ENCODE peak calls at places on chromosome 16, in nine cellular contexts. R is lung; Q is naive thymus-derived CD4-positive, alpha-beta T cell; J is cardiac muscle cell; N is left lung; Z is CD8-positive, alpha-beta T cell; K is DND-41; M is SJCRH30; C is PC-3. V is an unnamed sample. For H3K36me3, the result is how much of the 10 kb centered on the place peaks cover.

GRCh38 chr16:57903656-57904055 is 67.3 kb downstream of the CNGB1 start:
- DNase-seq in J (no peak), Z (no peak), Q (no peak), N (no peak), M (no peak), C (no peak), K (no peak), R (no peak), V (no peak)

GRCh38 chr16:89289428-89290395 is 72.2 kb downstream of the ZNF778 start:
- DNase-seq in N (peak), R (peak), M (peak), Z (peak), Q (peak), J (peak), C (peak), K (peak), V (peak)

GRCh38 chr16:67207857-67208524 is 9.1 kb downstream of the ELMO3 start:
- DNase-seq in M (no peak), C (peak), J (no peak), Z (no peak), R (no peak), K (no peak), Q (no peak), N (peak), V (no peak)

GRCh38 chr16:83458612-83459011 is 349.2 kb upstream of the HSBP1 start:
- DNase-seq in R (no peak), N (no peak), C (no peak), K (no peak), Q (no peak), J (no peak), M (no peak), Z (no peak), V (no peak)

GRCh38 chr16:29028457-29029167 is 43.8 kb downstream of the LAT start:
- DNase-seq in N (no peak), M (no peak), Z (no peak), C (no peak), J (no peak), R (no peak), K (no peak), Q (no peak), V (no peak)

GRCh38 chr16:89707695-89708094 is 6.2 kb upstream of the SPATA2L start:
- DNase-seq in Q (no peak), K (no peak), R (no peak), J (no peak), C (no peak), N (no peak), M (no peak), Z (no peak), V (no peak)

GRCh38 chr16:21613361-21613760 is 14.0 kb downstream of the METTL9 start:
- DNase-seq in J (no peak), N (no peak), Z (no peak), R (no peak), C (no peak), Q (no peak), K (no peak), M (no peak), V (no peak)

GRCh38 chr16:87541004-87541881 is 48.4 kb upstream of the ZCCHC14 start:
- DNase-seq in N (no peak), Q (no peak), R (no peak), M (peak), Z (no peak), K (no peak), C (peak), J (no peak), V (no peak)

GRCh38 chr16:87628940-87629339 is 26.6 kb downstream of the JPH3 start:
- DNase-seq in M (no peak), K (no peak), J (no peak), N (peak), R (no peak), Z (no peak), Q (no peak), C (peak), V (no peak)

GRCh38 chr16:17827313-17827712 is 356.6 kb upstream of the XYLT1 start:
- DNase-seq in R (no peak), N (no peak), M (no peak), J (no peak), K (no peak), Q (no peak), Z (no peak), C (no peak), V (no peak)

GRCh38 chr16:56669005-56669839 is at the start of gene MT1H:
- DNase-seq in J (no peak), C (no peak), R (no peak), M (no peak), Q (no peak), K (no peak), N (no peak), Z (no peak), V (peak)

GRCh38 chr16:89406277-89406888 is 84.0 kb downstream of the ANKRD11 start:
- DNase-seq in J (no peak), R (no peak), Q (no peak), Z (no peak), N (no peak), C (no peak), M (peak), K (no peak), V (peak)

GRCh38 chr16:8673611-8674412 is 605 bp upstream of the ABAT start:
- DNase-seq in C (no peak), K (no peak), M (no peak), R (no peak), N (no peak), J (no peak), Z (no peak), Q (no peak), V (no peak)

GRCh38 chr16:47849736-47850135 is 306.1 kb downstream of the ABCC12 start:
- DNase-seq in C (no peak), J (no peak), Q (no peak), K (no peak), R (no peak), M (no peak), Z (no peak), N (no peak), V (no peak)

GRCh38 chr16:76487411-76488064 is 210.3 kb downstream of the CNTNAP4 start:
- DNase-seq in C (no peak), N (no peak), M (no peak), K (no peak), Q (no peak), Z (no peak), J (no peak), R (no peak), V (no peak)

GRCh38 chr16:79089735-79090284 is 510.7 kb downstream of the MAF start:
- DNase-seq in R (no peak), J (no peak), C (no peak), Z (peak), N (no peak), M (no peak), K (peak), Q (peak), V (no peak)

GRCh38 chr16:66287416-66287815 is 79.1 kb upstream of the CDH5 start:
- DNase-seq in R (no peak), C (no peak), M (no peak), Z (no peak), N (no peak), Q (no peak), J (no peak), K (no peak), V (peak)

DNA sequence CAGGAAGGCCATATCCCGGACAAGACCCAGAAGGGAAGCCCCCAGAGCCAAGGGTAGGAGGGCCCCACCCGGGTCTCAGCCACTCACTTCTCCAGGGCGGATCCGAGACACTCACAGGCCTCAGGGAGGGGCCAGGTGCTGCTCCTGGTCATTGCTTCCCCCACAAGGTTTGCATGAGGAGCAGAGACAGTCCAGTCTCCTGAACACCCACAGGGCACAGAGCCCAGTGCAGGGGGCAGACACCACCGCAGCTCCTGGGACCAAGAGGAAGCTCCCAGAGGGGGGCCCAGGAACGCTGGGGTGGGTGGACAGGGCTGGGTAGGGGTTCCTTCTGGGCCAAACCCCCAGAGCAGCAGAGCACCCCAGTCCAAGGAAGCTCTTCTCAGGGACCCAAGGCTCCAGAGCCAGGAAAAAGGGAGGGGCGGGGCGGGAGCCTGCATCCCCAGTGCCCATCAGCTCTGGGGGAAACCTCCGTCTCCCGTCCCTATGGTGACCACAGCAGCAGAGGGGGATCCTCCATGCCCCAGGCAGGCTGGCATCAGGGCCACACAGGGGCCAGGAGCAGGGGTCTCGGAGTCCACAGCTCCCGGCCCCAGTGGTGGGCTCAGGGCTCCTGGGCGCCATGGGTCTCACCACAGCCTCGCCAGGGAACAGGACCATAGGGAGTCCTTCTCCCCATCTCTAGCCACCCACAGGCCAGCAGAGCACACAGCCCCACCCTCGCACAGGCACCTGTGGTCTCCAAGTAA is 816 bp upstream of the MRPL28 start:
- DNase-seq in K (no peak), M (no peak), N (no peak), Z (no peak), Q (no peak), J (no peak), R (no peak), C (no peak), V (peak)
- H3K4me3 ChIP-seq in K (peak), M (peak), N (no peak), Z (peak), Q (peak), J (no peak), R (no peak), C (peak), V (no peak)

GRCh38 chr16:59971264-59971663 is 1237.1 kb upstream of the GOT2 start:
- DNase-seq in M (no peak), J (no peak), Z (no peak), C (peak), K (no peak), R (no peak), N (no peak), Q (no peak), V (no peak)
- H3K36me3 ChIP-seq in M (under half), J (under half), Z (under half), C (under half), K (under half), R (under half), N (under half), Q (under half), V (under half)

DNA sequence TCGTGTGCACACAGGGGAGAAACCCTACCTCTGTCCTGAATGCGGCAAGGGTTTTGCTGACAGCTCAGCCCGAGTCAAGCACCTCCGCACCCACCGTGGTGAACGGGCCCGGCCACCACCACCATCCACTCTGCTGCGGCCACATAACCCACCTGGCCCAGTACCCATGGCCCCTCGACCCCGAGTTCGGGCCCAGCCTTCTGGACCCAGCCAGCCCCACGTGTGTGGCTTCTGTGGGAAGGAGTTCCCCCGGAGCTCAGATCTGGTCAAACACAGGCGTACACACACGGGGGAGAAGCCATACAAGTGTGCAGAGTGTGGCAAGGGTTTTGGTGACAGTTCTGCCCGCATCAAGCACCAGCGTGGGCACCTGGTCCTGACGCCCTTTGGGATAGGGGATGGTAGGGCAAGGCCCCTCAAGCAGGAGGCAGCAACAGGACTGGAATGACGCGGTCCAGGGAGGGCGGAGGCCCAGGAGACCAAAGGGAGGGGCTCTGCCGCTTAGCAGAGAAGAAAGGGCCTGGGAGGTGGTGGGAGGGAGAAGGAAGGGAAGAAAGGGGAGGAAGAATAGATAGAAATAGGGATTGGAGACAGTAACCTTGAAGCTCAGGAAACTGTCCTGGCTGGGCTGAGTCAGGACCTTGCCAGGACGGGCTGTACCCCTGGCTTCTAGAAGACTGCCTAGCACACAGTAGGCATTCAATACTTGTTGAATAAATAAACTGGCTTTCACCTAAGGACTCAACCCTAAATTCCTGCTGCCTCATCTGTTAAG is 3.6 kb downstream of the ZNF48 start:
- DNase-seq in C (no peak), Q (no peak), K (no peak), M (no peak), J (no peak), Z (no peak), N (no peak), R (no peak), V (peak)
- H3K4me3 ChIP-seq in C (no peak), Q (no peak), K (no peak), M (no peak), J (no peak), Z (no peak), N (no peak), R (no peak), V (no peak)

DNA sequence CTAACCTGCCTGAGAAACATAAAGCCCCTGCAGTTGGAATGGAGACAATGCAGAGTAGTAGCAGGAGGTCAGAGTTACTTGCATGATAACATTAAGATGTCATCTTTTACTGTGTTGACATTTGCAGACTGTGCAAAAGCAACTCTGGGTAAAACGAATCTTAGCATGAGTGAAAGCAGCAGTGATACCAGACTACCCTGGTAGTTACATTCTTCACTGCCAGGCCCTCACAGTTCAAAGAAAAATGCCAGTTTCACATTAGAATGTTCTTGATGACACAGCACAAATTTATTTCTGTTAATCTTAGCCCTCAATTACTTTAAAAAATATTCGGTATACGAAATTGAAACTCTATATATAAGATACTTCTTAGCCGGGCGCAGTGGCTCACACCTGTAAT is 12.2 kb downstream of the MPHOSPH6 start:
- DNase-seq in Q (no peak), R (no peak), K (no peak), C (no peak), N (no peak), J (no peak), M (no peak), Z (no peak), V (no peak)
- H3K36me3 ChIP-seq in Q (under half), R (under half), K (half or more), C (under half), N (under half), J (under half), M (under half), Z (under half), V (under half)

DNA sequence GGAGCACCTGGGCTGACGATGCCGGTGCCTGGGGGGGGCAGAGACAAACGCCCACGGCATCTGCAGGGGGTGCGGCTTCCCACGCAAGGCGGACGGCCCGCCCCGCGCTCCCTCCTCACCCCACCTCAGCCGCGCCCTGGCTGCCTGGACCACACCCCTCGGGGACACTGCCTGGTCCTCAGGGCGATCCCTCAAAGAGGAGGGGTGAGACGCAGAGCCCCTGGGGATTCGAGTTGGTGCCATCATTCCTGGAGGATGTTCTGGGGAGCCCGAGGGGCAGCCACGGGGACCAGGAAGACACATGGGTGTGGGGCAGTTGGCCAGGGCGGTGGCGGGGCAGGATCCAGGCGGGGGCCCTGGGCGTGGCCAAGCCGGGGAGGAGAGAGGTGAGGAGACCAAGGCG is 3.9 kb downstream of the IGFALS start:
- DNase-seq in J (no peak), M (no peak), N (no peak), Q (no peak), K (peak), Z (no peak), C (no peak), R (no peak), V (no peak)
- H3K4me3 ChIP-seq in J (no peak), M (no peak), N (no peak), Q (no peak), K (no peak), Z (no peak), C (no peak), R (no peak), V (no peak)

V was measured in pancreas.